ENCODE peak calls at places on chromosomes 4 and X, in four cellular contexts. One of them, this sample, is unnamed.

GRCh38 chrX:13652256-13653021 is 502 bp upstream of the TCEANC start:
- DNase-seq in OCI-LY7: no peak
- DNase-seq in neural progenitor cell: no peak
- DNase-seq in body of pancreas: no peak
- DNase-seq in this sample: no peak

GRCh38 chr4:145885666-145886065 is 53.0 kb downstream of the ZNF827 start:
- DNase-seq in body of pancreas: no peak
- DNase-seq in neural progenitor cell: no peak
- DNase-seq in OCI-LY7: no peak
- DNase-seq in this sample: no peak

GRCh38 chr4:141180991-141181760 is 39.5 kb upstream of the ZNF330 start:
- DNase-seq in body of pancreas: no peak
- DNase-seq in OCI-LY7: no peak
- DNase-seq in neural progenitor cell: no peak
- DNase-seq in this sample: no peak

GRCh38 chr4:105569851-105570207 is 17.4 kb downstream of the ARHGEF38 start:
- DNase-seq in neural progenitor cell: no peak
- DNase-seq in OCI-LY7: no peak
- DNase-seq in body of pancreas: no peak
- DNase-seq in this sample: no peak

GRCh38 chr4:142352682-142353081 is 493.4 kb downstream of the INPP4B start:
- DNase-seq in body of pancreas: no peak
- DNase-seq in neural progenitor cell: no peak
- DNase-seq in OCI-LY7: no peak
- DNase-seq in this sample: no peak

GRCh38 chrX:5306654-5307121 is 922.0 kb downstream of the NLGN4X start:
- DNase-seq in neural progenitor cell: no peak
- DNase-seq in OCI-LY7: peak; percentile 45
- DNase-seq in body of pancreas: no peak
- DNase-seq in this sample: no peak

GRCh38 chrX:155886409-155886808 is 5.3 kb downstream of the VAMP7 start:
- DNase-seq in body of pancreas: no peak
- DNase-seq in neural progenitor cell: no peak
- DNase-seq in OCI-LY7: no peak
- DNase-seq in this sample: no peak

GRCh38 chr4:107603430-107603829 is 116.6 kb downstream of the PAPSS1 start:
- DNase-seq in body of pancreas: no peak
- DNase-seq in neural progenitor cell: no peak
- DNase-seq in OCI-LY7: no peak
- DNase-seq in this sample: no peak

GRCh38 chr4:41363384-41363981 is 106.8 kb downstream of the UCHL1 start:
- DNase-seq in body of pancreas: no peak
- DNase-seq in OCI-LY7: no peak
- DNase-seq in neural progenitor cell: peak; percentile 37
- DNase-seq in this sample: no peak

GRCh38 chr4:39719804-39720580 is 22.1 kb downstream of the UBE2K start:
- DNase-seq in body of pancreas: no peak
- DNase-seq in neural progenitor cell: no peak
- DNase-seq in OCI-LY7: no peak
- DNase-seq in this sample: no peak

GRCh38 chr4:8113611-8114343 is 44.8 kb downstream of the ABLIM2 start:
- DNase-seq in body of pancreas: no peak
- DNase-seq in OCI-LY7: no peak
- DNase-seq in neural progenitor cell: no peak
- DNase-seq in this sample: no peak

GRCh38 chr4:154739111-154739510 is 4.7 kb upstream of the LRAT start:
- DNase-seq in OCI-LY7: no peak
- DNase-seq in body of pancreas: no peak
- DNase-seq in neural progenitor cell: peak; percentile 72
- DNase-seq in this sample: no peak

GRCh38 chr4:15182600-15183222 is 180.4 kb downstream of the CPEB2 start:
- DNase-seq in neural progenitor cell: no peak
- DNase-seq in body of pancreas: no peak
- DNase-seq in OCI-LY7: no peak
- DNase-seq in this sample: no peak

GRCh38 chr4:152316969-152317368 is 218.9 kb downstream of the FBXW7 start:
- DNase-seq in OCI-LY7: no peak
- DNase-seq in neural progenitor cell: no peak
- DNase-seq in body of pancreas: no peak
- DNase-seq in this sample: no peak

GRCh38 chr4:114626202-114626601 is 27.6 kb downstream of the UGT8 start:
- DNase-seq in OCI-LY7: no peak
- DNase-seq in body of pancreas: no peak
- DNase-seq in neural progenitor cell: no peak
- DNase-seq in this sample: no peak

GRCh38 chr4:154076921-154077320 is 288.0 kb upstream of the SFRP2 start:
- DNase-seq in body of pancreas: no peak
- DNase-seq in neural progenitor cell: no peak
- DNase-seq in OCI-LY7: no peak
- DNase-seq in this sample: no peak

GRCh38 chr4:179836179-179837075 is 2394.2 kb upstream of the AGA start:
- DNase-seq in neural progenitor cell: no peak
- DNase-seq in body of pancreas: no peak
- DNase-seq in OCI-LY7: no peak
- DNase-seq in this sample: no peak

GRCh38 chrX:45497290-45497689 is 296.6 kb upstream of the DIPK2B start:
- DNase-seq in neural progenitor cell: no peak
- DNase-seq in body of pancreas: no peak
- DNase-seq in OCI-LY7: no peak
- DNase-seq in this sample: no peak

GRCh38 chrX:53116101-53116500 is 22.2 kb downstream of the KANTR start:
- DNase-seq in neural progenitor cell: no peak
- DNase-seq in OCI-LY7: no peak
- DNase-seq in body of pancreas: no peak
- DNase-seq in this sample: no peak

GRCh38 chrX:48058621-48059295 is 12.7 kb downstream of the ZNF630 start:
- DNase-seq in neural progenitor cell: no peak
- DNase-seq in OCI-LY7: no peak
- DNase-seq in body of pancreas: no peak
- DNase-seq in this sample: no peak

GRCh38 chr4:13328591-13328990 is 155.5 kb downstream of the RAB28 start:
- DNase-seq in body of pancreas: no peak
- DNase-seq in neural progenitor cell: no peak
- DNase-seq in OCI-LY7: no peak
- DNase-seq in this sample: no peak

GRCh38 chr4:176439611-176440010 is 119.8 kb downstream of the SPCS3 start:
- DNase-seq in OCI-LY7: no peak
- DNase-seq in body of pancreas: no peak
- DNase-seq in neural progenitor cell: no peak
- DNase-seq in this sample: no peak
- H3K27ac ChIP-seq in OCI-LY7: no peak overlapping the region
- H3K27ac ChIP-seq in body of pancreas: no peak overlapping the region
- H3K27ac ChIP-seq in neural progenitor cell: no peak overlapping the region
- H3K27ac ChIP-seq in this sample: no peak overlapping the region

DNA sequence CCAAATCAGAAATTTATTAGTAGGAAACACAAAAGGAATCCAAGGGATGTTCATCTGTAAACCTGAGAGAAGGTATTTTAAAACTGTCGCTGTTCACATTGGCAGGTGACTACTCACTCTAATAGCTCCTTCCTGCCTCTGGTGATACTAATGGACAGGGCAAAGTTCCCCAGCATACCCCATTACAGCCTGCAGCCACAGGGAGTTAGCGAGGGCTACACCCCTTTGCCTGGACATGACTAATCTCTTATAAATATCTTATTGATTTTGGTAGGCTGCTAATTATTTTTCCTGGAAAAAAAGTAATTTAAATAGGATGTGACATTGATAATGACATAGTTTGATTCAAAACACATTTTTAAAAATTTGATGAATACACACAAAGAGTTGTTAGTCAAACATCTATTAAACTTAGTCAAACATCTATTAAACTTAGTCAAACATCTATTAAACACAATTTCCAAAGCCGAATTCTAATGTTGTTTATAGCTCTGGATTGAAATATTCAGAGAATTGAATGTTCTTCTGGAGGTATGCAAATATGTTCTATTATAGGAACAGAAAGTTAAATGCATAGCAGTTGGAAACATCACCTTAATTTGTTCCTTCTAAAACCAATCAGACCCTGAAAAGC is 83.0 kb upstream of the CBR4 start:
- DNase-seq in neural progenitor cell: no peak
- DNase-seq in OCI-LY7: no peak
- DNase-seq in body of pancreas: no peak
- DNase-seq in this sample: no peak
- H3K4me3 ChIP-seq in neural progenitor cell: no peak overlapping the region
- H3K4me3 ChIP-seq in OCI-LY7: no peak overlapping the region
- H3K4me3 ChIP-seq in body of pancreas: no peak overlapping the region
- H3K4me3 ChIP-seq in this sample: no peak overlapping the region

GRCh38 chr4:576245-576821 is at the start of gene TMEM271:
- DNase-seq in OCI-LY7: no peak
- DNase-seq in neural progenitor cell: peak; percentile 24
- DNase-seq in body of pancreas: no peak
- DNase-seq in this sample: no peak
- H3K9me3 ChIP-seq in OCI-LY7: no peaks in the 10 kb centered on the region
- H3K9me3 ChIP-seq in neural progenitor cell: no peaks in the 10 kb centered on the region
- H3K9me3 ChIP-seq in body of pancreas: no peaks in the 10 kb centered on the region
- H3K9me3 ChIP-seq in this sample: no peaks in the 10 kb centered on the region

DNA sequence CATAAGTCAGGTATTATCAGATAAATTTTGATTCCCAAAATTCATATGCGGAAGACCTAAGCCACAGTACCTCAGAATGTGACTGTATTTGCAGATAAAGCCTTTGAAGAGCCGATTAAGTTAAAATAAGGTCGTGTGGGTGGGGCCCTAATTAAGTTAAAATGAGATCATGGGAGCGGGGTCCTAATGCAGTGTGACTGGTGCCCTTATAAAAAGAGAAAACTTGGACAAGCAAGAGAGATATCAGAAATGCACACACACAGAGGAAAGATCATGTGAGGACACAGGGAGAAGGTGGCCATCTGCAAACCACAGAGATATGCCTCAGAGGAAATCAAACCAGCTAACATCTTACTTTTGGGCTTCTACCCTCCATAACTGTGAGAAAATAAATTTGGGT is 236.1 kb downstream of the FBXO8 start:
- DNase-seq in OCI-LY7: no peak
- DNase-seq in neural progenitor cell: no peak
- DNase-seq in body of pancreas: no peak
- DNase-seq in this sample: no peak
- H3K27ac ChIP-seq in OCI-LY7: no peak overlapping the region
- H3K27ac ChIP-seq in neural progenitor cell: no peak overlapping the region
- H3K27ac ChIP-seq in body of pancreas: no peak overlapping the region
- H3K27ac ChIP-seq in this sample: no peak overlapping the region

GRCh38 chr4:101102114-101102752 is 245.1 kb downstream of the PPP3CA start:
- DNase-seq in OCI-LY7: no peak
- DNase-seq in body of pancreas: no peak
- DNase-seq in neural progenitor cell: no peak
- DNase-seq in this sample: no peak

GRCh38 chr4:101099001-101099400 is 248.3 kb downstream of the PPP3CA start:
- DNase-seq in OCI-LY7: no peak
- DNase-seq in body of pancreas: no peak
- DNase-seq in neural progenitor cell: no peak
- DNase-seq in this sample: no peak

GRCh38 chr4:101103381-101104142 is 243.8 kb downstream of the PPP3CA start:
- DNase-seq in OCI-LY7: peak; percentile 81
- DNase-seq in neural progenitor cell: no peak
- DNase-seq in body of pancreas: no peak
- DNase-seq in this sample: peak; percentile 32

GRCh38 chr4:101104264-101105052 is 242.9 kb downstream of the PPP3CA start:
- DNase-seq in OCI-LY7: no peak
- DNase-seq in neural progenitor cell: no peak
- DNase-seq in body of pancreas: no peak
- DNase-seq in this sample: no peak

DNA sequence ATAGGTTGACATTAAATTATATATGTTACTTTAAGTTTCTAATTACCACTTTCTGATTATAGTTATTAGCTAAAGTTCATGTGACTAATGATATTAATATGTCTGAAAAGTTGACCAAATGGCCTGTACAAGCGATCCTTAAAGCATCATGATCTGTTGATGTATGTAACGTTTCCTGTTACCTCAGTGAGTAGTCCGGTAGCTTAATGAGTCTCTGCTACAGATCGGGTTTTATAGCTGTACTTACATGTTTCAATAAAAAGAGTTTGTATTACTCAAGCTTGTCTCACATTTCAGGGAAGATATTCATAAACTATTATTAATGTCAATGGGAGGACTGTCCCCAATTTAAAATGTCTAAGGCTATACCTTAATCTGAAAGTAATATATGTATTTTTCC is 246.3 kb downstream of the PPP3CA start:
- DNase-seq in body of pancreas: no peak
- DNase-seq in neural progenitor cell: no peak
- DNase-seq in OCI-LY7: no peak
- DNase-seq in this sample: no peak
- H3K4me3 ChIP-seq in body of pancreas: no peak overlapping the region
- H3K4me3 ChIP-seq in neural progenitor cell: no peak overlapping the region
- H3K4me3 ChIP-seq in OCI-LY7: no peak overlapping the region
- H3K4me3 ChIP-seq in this sample: no peak overlapping the region

GRCh38 chrX:55908685-55909212 is 191.2 kb downstream of the RRAGB start:
- DNase-seq in neural progenitor cell: peak; percentile 43
- DNase-seq in OCI-LY7: no peak
- DNase-seq in body of pancreas: no peak
- DNase-seq in this sample: peak; percentile 47
- H3K9me3 ChIP-seq in neural progenitor cell: peaks cover under 1% of the 10 kb centered on the region
- H3K9me3 ChIP-seq in OCI-LY7: no peaks in the 10 kb centered on the region
- H3K9me3 ChIP-seq in body of pancreas: no peaks in the 10 kb centered on the region
- H3K9me3 ChIP-seq in this sample: no peaks in the 10 kb centered on the region

GRCh38 chr4:10047967-10048366 is 26.7 kb upstream of the SLC2A9 start:
- DNase-seq in body of pancreas: no peak
- DNase-seq in OCI-LY7: no peak
- DNase-seq in neural progenitor cell: no peak
- DNase-seq in this sample: no peak

GRCh38 chr4:10051536-10052135 is 30.3 kb upstream of the SLC2A9 start:
- DNase-seq in neural progenitor cell: peak; percentile 20
- DNase-seq in OCI-LY7: no peak
- DNase-seq in body of pancreas: no peak
- DNase-seq in this sample: no peak

GRCh38 chr4:10048931-10049655 is 27.8 kb upstream of the SLC2A9 start:
- DNase-seq in neural progenitor cell: no peak
- DNase-seq in OCI-LY7: no peak
- DNase-seq in body of pancreas: no peak
- DNase-seq in this sample: no peak

GRCh38 chr4:10053635-10054453 is 32.5 kb upstream of the SLC2A9 start:
- DNase-seq in OCI-LY7: no peak
- DNase-seq in body of pancreas: no peak
- DNase-seq in neural progenitor cell: no peak
- DNase-seq in this sample: no peak

GRCh38 chr4:10050171-10051120 is 29.1 kb upstream of the SLC2A9 start:
- DNase-seq in neural progenitor cell: no peak
- DNase-seq in OCI-LY7: no peak
- DNase-seq in body of pancreas: no peak
- DNase-seq in this sample: no peak
- H3K27ac ChIP-seq in neural progenitor cell: no peak overlapping the region
- H3K27ac ChIP-seq in OCI-LY7: no peak overlapping the region
- H3K27ac ChIP-seq in body of pancreas: peak overlapping the region; percentile 52
- H3K27ac ChIP-seq in this sample: no peak overlapping the region